ENCODE peak calls at places on chromosome 9, in seven cellular contexts. One of them, this sample, is unnamed.
A peak's percentile ranks its signal among the peaks of the same experiment; 100 is the strongest.

GRCh38 chr9:12815895-12816294 is 41.1 kb downstream of the LURAP1L start:
- DNase-seq in HepG2: no peak
- DNase-seq in SK-N-SH: no peak
- DNase-seq in H1: no peak
- DNase-seq in K562: no peak
- DNase-seq in GM12878: no peak
- DNase-seq in HCT116: no peak
- DNase-seq in this sample: no peak

GRCh38 chr9:104914458-104914857 is 13.5 kb downstream of the ABCA1 start:
- DNase-seq in GM12878: no peak
- DNase-seq in K562: no peak
- DNase-seq in HCT116: no peak
- DNase-seq in HepG2: no peak
- DNase-seq in H1: no peak
- DNase-seq in SK-N-SH: no peak
- DNase-seq in this sample: no peak

GRCh38 chr9:21452681-21453080 is 12.4 kb downstream of the IFNA1 start:
- DNase-seq in HepG2: no peak
- DNase-seq in SK-N-SH: no peak
- DNase-seq in GM12878: no peak
- DNase-seq in HCT116: no peak
- DNase-seq in H1: no peak
- DNase-seq in K562: no peak
- DNase-seq in this sample: no peak

GRCh38 chr9:106146886-106147285 is 452.5 kb downstream of the TMEM38B start:
- DNase-seq in SK-N-SH: no peak
- DNase-seq in HepG2: no peak
- DNase-seq in HCT116: no peak
- DNase-seq in H1: no peak
- DNase-seq in K562: no peak
- DNase-seq in GM12878: no peak
- DNase-seq in this sample: no peak

GRCh38 chr9:134329576-134329855 is 3.3 kb downstream of the RXRA start:
- DNase-seq in H1: no peak
- DNase-seq in K562: no peak
- DNase-seq in HepG2: no peak
- DNase-seq in HCT116: no peak
- DNase-seq in SK-N-SH: no peak
- DNase-seq in GM12878: no peak
- DNase-seq in this sample: no peak

GRCh38 chr9:38048319-38048969 is 20.6 kb downstream of the SHB start:
- DNase-seq in K562: no peak
- DNase-seq in HepG2: no peak
- DNase-seq in H1: no peak
- DNase-seq in GM12878: no peak
- DNase-seq in HCT116: no peak
- DNase-seq in SK-N-SH: no peak
- DNase-seq in this sample: no peak

GRCh38 chr9:97571664-97572063 is 61.5 kb downstream of the TSTD2 start:
- DNase-seq in K562: no peak
- DNase-seq in HepG2: no peak
- DNase-seq in H1: peak; percentile 6
- DNase-seq in SK-N-SH: peak; percentile 70
- DNase-seq in HCT116: no peak
- DNase-seq in GM12878: no peak
- DNase-seq in this sample: peak; percentile 5

GRCh38 chr9:20658677-20659473 is 25.2 kb upstream of the FOCAD start:
- DNase-seq in HepG2: no peak
- DNase-seq in H1: no peak
- DNase-seq in HCT116: no peak
- DNase-seq in GM12878: no peak
- DNase-seq in K562: no peak
- DNase-seq in SK-N-SH: no peak
- DNase-seq in this sample: peak; percentile 19

GRCh38 chr9:107158321-107158720 is 124.8 kb upstream of the RAD23B start:
- DNase-seq in H1: peak; percentile 47
- DNase-seq in GM12878: no peak
- DNase-seq in HepG2: peak; percentile 35
- DNase-seq in HCT116: peak; percentile 51
- DNase-seq in K562: no peak
- DNase-seq in SK-N-SH: peak; percentile 34
- DNase-seq in this sample: peak; percentile 49

GRCh38 chr9:96859461-96860198 is 5.3 kb upstream of the ZNF782 start:
- DNase-seq in HepG2: no peak
- DNase-seq in HCT116: no peak
- DNase-seq in GM12878: no peak
- DNase-seq in K562: no peak
- DNase-seq in SK-N-SH: peak; percentile 47
- DNase-seq in H1: no peak
- DNase-seq in this sample: no peak

GRCh38 chr9:15606667-15607472 is 54.0 kb downstream of the CCDC171 start:
- DNase-seq in SK-N-SH: peak; percentile 37
- DNase-seq in HCT116: peak; percentile 22
- DNase-seq in H1: no peak
- DNase-seq in GM12878: no peak
- DNase-seq in HepG2: peak; percentile 29
- DNase-seq in K562: peak; percentile 10
- DNase-seq in this sample: no peak

GRCh38 chr9:7534211-7534935 is 265.2 kb downstream of the DMAC1 start:
- DNase-seq in HepG2: no peak
- DNase-seq in HCT116: no peak
- DNase-seq in GM12878: no peak
- DNase-seq in K562: no peak
- DNase-seq in H1: no peak
- DNase-seq in SK-N-SH: no peak
- DNase-seq in this sample: no peak
- TF ChIP-seq JUND in HepG2: no peak
- TF ChIP-seq JUND in HCT116: no peak
- TF ChIP-seq JUND in GM12878: no peak
- TF ChIP-seq JUND in K562: no peak
- TF ChIP-seq JUND in H1: no peak
- TF ChIP-seq JUND in SK-N-SH: no peak
- TF ChIP-seq JUND in this sample: no peak

GRCh38 chr9:131237311-131237710 is 39.0 kb downstream of the FAM78A start:
- DNase-seq in HCT116: no peak
- DNase-seq in K562: no peak
- DNase-seq in HepG2: no peak
- DNase-seq in GM12878: no peak
- DNase-seq in H1: no peak
- DNase-seq in SK-N-SH: no peak
- DNase-seq in this sample: no peak

GRCh38 chr9:131240047-131240921 is 36.0 kb downstream of the FAM78A start:
- DNase-seq in SK-N-SH: no peak
- DNase-seq in HCT116: no peak
- DNase-seq in GM12878: no peak
- DNase-seq in H1: no peak
- DNase-seq in HepG2: peak; percentile 27
- DNase-seq in K562: no peak
- DNase-seq in this sample: no peak

GRCh38 chr9:131238402-131239021 is 37.8 kb downstream of the FAM78A start:
- DNase-seq in HCT116: no peak
- DNase-seq in HepG2: no peak
- DNase-seq in SK-N-SH: no peak
- DNase-seq in GM12878: no peak
- DNase-seq in K562: no peak
- DNase-seq in H1: no peak
- DNase-seq in this sample: no peak

GRCh38 chr9:131237931-131238401 is 38.3 kb downstream of the FAM78A start:
- DNase-seq in HCT116: no peak
- DNase-seq in SK-N-SH: no peak
- DNase-seq in H1: peak; percentile 79
- DNase-seq in HepG2: no peak
- DNase-seq in K562: no peak
- DNase-seq in GM12878: peak; percentile 76
- DNase-seq in this sample: peak; percentile 65

GRCh38 chr9:131239307-131239975 is 36.9 kb downstream of the FAM78A start:
- DNase-seq in GM12878: no peak
- DNase-seq in SK-N-SH: no peak
- DNase-seq in HCT116: no peak
- DNase-seq in K562: no peak
- DNase-seq in H1: no peak
- DNase-seq in HepG2: no peak
- DNase-seq in this sample: no peak
- TF ChIP-seq JUND in GM12878: no peak
- TF ChIP-seq JUND in SK-N-SH: no peak
- TF ChIP-seq JUND in HCT116: no peak
- TF ChIP-seq JUND in K562: no peak
- TF ChIP-seq JUND in H1: no peak
- TF ChIP-seq JUND in HepG2: no peak
- TF ChIP-seq JUND in this sample: no peak

DNA sequence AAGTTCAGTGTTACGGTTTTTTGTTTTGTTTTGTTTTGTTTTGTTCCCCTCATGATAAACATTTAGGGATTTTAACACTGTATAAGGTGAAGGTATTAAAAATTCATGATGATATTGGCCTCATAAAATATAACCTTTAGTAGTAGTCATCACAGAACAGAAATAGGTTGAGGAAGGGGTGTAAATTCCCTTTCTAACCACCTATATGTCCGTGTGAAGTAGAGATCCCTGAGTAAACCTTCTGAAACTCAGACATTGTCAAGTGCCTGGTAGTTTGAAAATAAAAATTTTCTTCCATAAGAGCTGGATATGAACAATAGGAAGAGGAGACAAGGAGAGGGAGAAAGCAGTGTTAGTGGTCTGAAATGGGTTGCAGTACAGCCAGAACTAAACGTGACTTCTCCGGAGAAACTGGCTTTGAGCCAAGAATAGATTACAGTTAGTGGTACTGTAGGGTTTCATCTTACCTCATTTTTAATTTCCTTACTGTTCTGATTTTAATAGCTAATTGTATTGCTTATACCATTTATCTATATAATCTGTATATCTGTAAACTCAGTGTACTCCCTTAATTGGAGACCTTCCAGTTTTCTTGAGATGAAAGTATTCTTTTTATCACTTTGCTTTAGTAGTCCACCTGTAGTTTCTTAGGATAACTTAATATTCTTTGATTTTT is 18.3 kb downstream of the UGCG start:
- DNase-seq in SK-N-SH: peak; percentile 38
- DNase-seq in HCT116: no peak
- DNase-seq in H1: no peak
- DNase-seq in K562: no peak
- DNase-seq in GM12878: no peak
- DNase-seq in HepG2: no peak
- DNase-seq in this sample: peak; percentile 47
- TF ChIP-seq JUND in SK-N-SH: no peak
- TF ChIP-seq JUND in HCT116: no peak
- TF ChIP-seq JUND in H1: no peak
- TF ChIP-seq JUND in K562: no peak
- TF ChIP-seq JUND in GM12878: no peak
- TF ChIP-seq JUND in HepG2: no peak
- TF ChIP-seq JUND in this sample: no peak

DNA sequence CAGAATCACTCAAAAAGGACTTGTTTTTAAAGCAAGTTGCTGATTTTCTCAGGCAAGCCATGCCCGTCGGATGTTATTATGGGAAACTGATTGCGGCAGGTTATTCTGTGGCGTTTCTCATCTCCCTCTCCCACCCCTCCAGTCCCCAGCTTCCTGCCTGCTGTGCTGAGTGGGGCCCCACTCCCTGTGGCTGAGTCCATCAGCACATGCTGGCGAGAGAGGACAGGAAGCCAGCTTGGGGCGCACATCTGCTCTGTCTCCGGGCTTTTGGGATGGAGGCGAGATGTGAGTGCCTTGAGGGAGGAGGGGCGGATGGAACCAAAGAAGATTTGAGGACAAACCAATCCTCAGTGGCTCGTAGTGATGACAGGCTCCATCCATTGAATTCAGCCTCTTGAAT is 108.0 kb downstream of the DAPK1 start:
- DNase-seq in HepG2: no peak
- DNase-seq in HCT116: no peak
- DNase-seq in K562: no peak
- DNase-seq in H1: no peak
- DNase-seq in SK-N-SH: peak; percentile 35
- DNase-seq in GM12878: no peak
- DNase-seq in this sample: no peak
- TF ChIP-seq JUND in HepG2: no peak
- TF ChIP-seq JUND in HCT116: no peak
- TF ChIP-seq JUND in K562: no peak
- TF ChIP-seq JUND in H1: no peak
- TF ChIP-seq JUND in SK-N-SH: no peak
- TF ChIP-seq JUND in GM12878: no peak
- TF ChIP-seq JUND in this sample: no peak